ENCODE peak calls at places on chromosome 6, in eight cellular contexts. T, K, P, D, Y, N, I and R are unnamed samples.

GRCh38 chr6:104642871-104643270 is 216.8 kb downstream of the HACE1 start:
- DNase-seq in I (no peak), N (no peak), P (no peak), T (peak), Y (no peak), D (no peak), K (no peak), R (no peak)

GRCh38 chr6:80145509-80145908 is 39.0 kb downstream of the BCKDHB start:
- DNase-seq in P (no peak), N (no peak), T (no peak), D (no peak), Y (no peak), I (no peak), K (no peak), R (no peak)

GRCh38 chr6:74100719-74101287 is 404.8 kb downstream of the CD109 start:
- DNase-seq in P (no peak), Y (no peak), K (no peak), D (no peak), I (no peak), T (no peak), N (no peak), R (no peak)

GRCh38 chr6:5782783-5783567 is 223.8 kb downstream of the NRN1 start:
- DNase-seq in Y (no peak), P (peak), I (peak), K (no peak), T (no peak), N (no peak), D (no peak), R (peak)

GRCh38 chr6:136989591-136990578 is 54.9 kb downstream of the IL20RA start:
- DNase-seq in K (no peak), N (no peak), Y (peak), I (no peak), T (no peak), D (no peak), P (peak), R (peak)

GRCh38 chr6:169945117-169945516 is 193.7 kb downstream of the ERMARD start:
- DNase-seq in K (no peak), T (no peak), N (no peak), P (no peak), Y (no peak), I (no peak), D (no peak), R (no peak)

GRCh38 chr6:35415065-35415880 is 36.9 kb upstream of the FANCE start:
- DNase-seq in K (peak), I (peak), D (peak), Y (no peak), N (peak), T (peak), P (peak), R (peak)

GRCh38 chr6:105849741-105850140 is 236.4 kb upstream of the PRDM1 start:
- DNase-seq in T (no peak), D (no peak), N (no peak), P (no peak), Y (no peak), I (no peak), K (no peak), R (no peak)

GRCh38 chr6:134175532-134176282 is 123.3 kb upstream of the SLC2A12 start:
- DNase-seq in D (peak), K (peak), Y (no peak), N (peak), P (peak), T (peak), I (peak), R (peak)

GRCh38 chr6:159646136-159646535 is 46.9 kb downstream of the SOD2 start:
- DNase-seq in T (no peak), P (no peak), K (no peak), Y (no peak), N (no peak), I (no peak), D (no peak), R (no peak)

GRCh38 chr6:133512410-133513016 is 271.4 kb downstream of the EYA4 start:
- DNase-seq in D (peak), N (no peak), P (no peak), I (peak), T (peak), K (peak), Y (peak), R (peak)

GRCh38 chr6:90106449-90106848 is 190.2 kb downstream of the BACH2 start:
- DNase-seq in I (no peak), Y (no peak), N (no peak), T (no peak), D (no peak), P (no peak), K (no peak), R (no peak)

GRCh38 chr6:47252636-47253035 is 57.1 kb downstream of the TNFRSF21 start:
- DNase-seq in I (no peak), P (no peak), N (no peak), D (no peak), Y (no peak), K (no peak), T (no peak), R (no peak)

GRCh38 chr6:149160943-149161342 is 156.6 kb upstream of the TAB2 start:
- DNase-seq in K (no peak), D (no peak), T (no peak), I (no peak), N (no peak), Y (no peak), P (no peak), R (no peak)

GRCh38 chr6:159089909-159090308 is 45.1 kb upstream of the TAGAP start:
- DNase-seq in I (no peak), Y (no peak), P (no peak), K (no peak), D (no peak), N (no peak), T (no peak), R (peak)

GRCh38 chr6:24401458-24401857 is 1.3 kb upstream of the MRS2 start:
- DNase-seq in Y (no peak), P (no peak), I (no peak), N (no peak), K (no peak), T (no peak), D (no peak), R (no peak)

GRCh38 chr6:137870744-137871247 is 3.7 kb downstream of the TNFAIP3 start:
- DNase-seq in P (no peak), D (no peak), K (peak), T (peak), I (no peak), Y (no peak), N (no peak), R (no peak)

GRCh38 chr6:124961784-124962611 is at the start of gene RNF217:
- DNase-seq in N (peak), P (peak), K (peak), D (peak), I (peak), T (peak), Y (peak), R (peak)

GRCh38 chr6:167415441-167415961 is 90.6 kb downstream of the TTLL2 start:
- DNase-seq in T (no peak), D (no peak), Y (no peak), P (no peak), N (no peak), I (no peak), K (no peak), R (no peak)

GRCh38 chr6:57257911-57258541 is 35.9 kb upstream of the RAB23 start:
- DNase-seq in Y (no peak), D (no peak), K (no peak), T (no peak), I (no peak), P (no peak), N (no peak), R (no peak)

GRCh38 chr6:107717781-107718180 is 106.3 kb downstream of the SCML4 start:
- DNase-seq in K (no peak), P (no peak), I (no peak), D (no peak), N (no peak), T (no peak), Y (no peak), R (no peak)

GRCh38 chr6:151022492-151022891 is 157.0 kb downstream of the MTHFD1L start:
- DNase-seq in P (no peak), N (no peak), T (no peak), I (no peak), K (no peak), Y (no peak), D (no peak), R (no peak)

GRCh38 chr6:52515219-52515960 is 61.5 kb downstream of the TRAM2 start:
- DNase-seq in N (no peak), D (no peak), P (no peak), T (no peak), Y (no peak), I (no peak), K (no peak), R (no peak)

GRCh38 chr6:32096087-32096393 is 13.1 kb downstream of the TNXB start:
- DNase-seq in P (no peak), K (no peak), D (no peak), I (no peak), Y (no peak), T (no peak), N (no peak), R (no peak)

GRCh38 chr6:156780117-156780641 is 3.0 kb downstream of the ARID1B start:
- DNase-seq in N (no peak), I (peak), Y (peak), K (peak), P (peak), T (peak), D (peak), R (peak)

GRCh38 chr6:157148391-157149323 is 174.7 kb downstream of the TMEM242 start:
- DNase-seq in P (peak), I (peak), Y (no peak), K (no peak), D (peak), N (no peak), T (peak), R (no peak)